ENCODE peak calls at places on chromosomes 5 and 9, in six cellular contexts. Y is NCI-H69; Q is hypothalamus; B is germinal center; M is central memory CD4-positive, alpha-beta T cell; Z is choroid plexus epithelial cell. G is an unnamed sample.
A peak's percentile ranks its signal among the peaks of the same experiment; 100 is the strongest.

GRCh38 chr9:116417464-116417863 is 263.9 kb downstream of the PAPPA start:
- DNase-seq in Z (no peak), B (no peak), M (no peak), Y (no peak), Q (no peak), G (no peak)

GRCh38 chr5:102295534-102296228 is 403 bp downstream of the SLCO4C1 start:
- DNase-seq in B (peak; percentile 4), Z (no peak), Q (no peak), M (no peak), Y (peak; percentile 46), G (no peak)

GRCh38 chr9:38233796-38234355 is 158.6 kb upstream of the ALDH1B1 start:
- DNase-seq in Z (no peak), B (no peak), Q (no peak), M (no peak), Y (no peak), G (no peak)

GRCh38 chr5:109484597-109484996 is 74.8 kb upstream of the PJA2 start:
- DNase-seq in Y (no peak), M (no peak), B (no peak), Q (no peak), Z (no peak), G (no peak)

GRCh38 chr5:33713087-33713486 is 178.7 kb downstream of the ADAMTS12 start:
- DNase-seq in M (no peak), Z (peak; percentile 54), B (no peak), Y (no peak), Q (no peak), G (no peak)

GRCh38 chr5:55159763-55160492 is at the start of gene GPX8:
- DNase-seq in Y (peak; percentile 65), B (no peak), Q (no peak), Z (peak; percentile 92), M (peak; percentile 46), G (no peak)

GRCh38 chr9:129278391-129279237 is 100.6 kb upstream of the IER5L start:
- DNase-seq in Q (no peak), B (no peak), Y (peak; percentile 91), Z (peak; percentile 33), M (no peak), G (peak; percentile 86)

GRCh38 chr9:81559741-81560140 is 129.6 kb downstream of the TLE1 start:
- DNase-seq in Q (no peak), Y (no peak), B (no peak), Z (peak; percentile 98), M (no peak), G (no peak)

GRCh38 chr5:38793099-38793498 is 52.7 kb upstream of the OSMR start:
- DNase-seq in Q (no peak), M (no peak), Y (no peak), Z (no peak), B (no peak), G (no peak)

GRCh38 chr9:134661299-134661698 is 19.7 kb downstream of the COL5A1 start:
- DNase-seq in M (no peak), Z (no peak), Y (no peak), Q (no peak), B (no peak), G (no peak)

GRCh38 chr5:54669285-54669684 is 151.7 kb downstream of the SNX18 start:
- DNase-seq in M (no peak), Q (no peak), B (no peak), Y (no peak), Z (peak; percentile 27), G (no peak)

GRCh38 chr9:91896513-91897121 is 53.4 kb downstream of the ROR2 start:
- DNase-seq in Y (peak; percentile 82), Q (no peak), B (no peak), M (no peak), Z (peak; percentile 65), G (no peak)

GRCh38 chr5:172407241-172407691 is 47.1 kb downstream of the SH3PXD2B start:
- DNase-seq in Z (no peak), Q (no peak), M (no peak), B (no peak), Y (no peak), G (no peak)

GRCh38 chr9:84294551-84294950 is 46.0 kb downstream of the SLC28A3 start:
- DNase-seq in Z (no peak), Y (peak; percentile 19), B (no peak), M (no peak), Q (no peak), G (no peak)

GRCh38 chr9:14207352-14207995 is 106.5 kb downstream of the NFIB start:
- DNase-seq in Y (peak; percentile 52), M (no peak), Q (no peak), Z (no peak), B (no peak), G (no peak)

GRCh38 chr9:37917801-37918664 is 14.1 kb upstream of the SLC25A51 start:
- DNase-seq in Y (no peak), B (no peak), Q (no peak), Z (no peak), M (no peak), G (no peak)

GRCh38 chr9:79129865-79130480 is 441.8 kb upstream of the TLE4 start:
- DNase-seq in Q (no peak), Y (peak; percentile 78), M (no peak), Z (peak; percentile 78), B (peak; percentile 7), G (peak; percentile 36)

GRCh38 chr5:14397717-14398116 is 183.9 kb upstream of the OTULINL start:
- DNase-seq in Z (peak; percentile 76), B (no peak), Q (no peak), M (no peak), Y (no peak), G (no peak)

GRCh38 chr9:109887079-109887478 is 107.1 kb downstream of the PALM2AKAP2 start:
- DNase-seq in Z (peak; percentile 64), Q (no peak), M (no peak), Y (no peak), B (no peak), G (no peak)